ENCODE peak calls at places on chromosomes 1 and 21, in four cellular contexts. D is IMR-90, P is AG09309, L is fibroblast of lung. O is an unnamed sample.

GRCh38 chr1:151816964-151817730 is 11.9 kb upstream of the LINGO4 start:
- DNase-seq in P (no peak), D (no peak), L (no peak), O (no peak)

GRCh38 chr1:225962440-225962975 is 21.5 kb upstream of the LEFTY2 start:
- DNase-seq in P (no peak), L (no peak), D (no peak), O (peak)

GRCh38 chr1:150259758-150260669 is 2.4 kb downstream of the CA14 start:
- DNase-seq in L (peak), P (no peak), D (no peak), O (no peak)

GRCh38 chr1:176208034-176208433 is 948 bp upstream of the COP1 start:
- DNase-seq in L (no peak), P (no peak), D (no peak), O (no peak)

GRCh38 chr1:105138445-105138821 is 1388.7 kb downstream of the AMY1C start:
- DNase-seq in D (no peak), P (no peak), L (no peak), O (no peak)

GRCh38 chr1:26429741-26430140 is 2.4 kb upstream of the DHDDS start:
- DNase-seq in D (no peak), L (no peak), P (no peak), O (no peak)

GRCh38 chr21:42513151-42513984 is at the start of gene SLC37A1:
- DNase-seq in P (no peak), D (no peak), L (peak), O (peak)

GRCh38 chr1:238139713-238140112 is 249.0 kb upstream of the ZP4 start:
- DNase-seq in L (peak), P (no peak), D (no peak), O (no peak)

GRCh38 chr21:39087238-39087975 is 95.8 kb downstream of the PSMG1 start:
- DNase-seq in L (peak), D (no peak), P (no peak), O (no peak)

GRCh38 chr1:37997256-37998088 is 7.7 kb upstream of the SF3A3 start:
- DNase-seq in L (no peak), P (no peak), D (no peak), O (no peak)

GRCh38 chr1:229671310-229671709 is 45.3 kb downstream of the URB2 start:
- DNase-seq in D (no peak), P (no peak), L (no peak), O (no peak)

GRCh38 chr1:62508187-62508758 is 71.4 kb downstream of the USP1 start:
- DNase-seq in D (peak), P (peak), L (peak), O (no peak)

GRCh38 chr1:185245466-185245865 is 71.6 kb downstream of the IVNS1ABP start:
- DNase-seq in L (peak), P (peak), D (no peak), O (no peak)

GRCh38 chr21:15552914-15553491 is 176.8 kb upstream of the USP25 start:
- DNase-seq in L (peak), D (peak), P (no peak), O (no peak)

GRCh38 chr1:234515411-234515810 is 36.4 kb upstream of the TARBP1 start:
- DNase-seq in L (peak), D (peak), P (no peak), O (no peak)

GRCh38 chr1:221778535-221779142 is 36.8 kb upstream of the DUSP10 start:
- DNase-seq in D (no peak), P (no peak), L (no peak), O (no peak)

GRCh38 chr1:1228596-1229321 is 3.0 kb downstream of the SDF4 start:
- DNase-seq in D (no peak), L (no peak), P (no peak), O (no peak)

GRCh38 chr1:200880212-200880611 is 7.4 kb downstream of the GPR25 start:
- DNase-seq in D (no peak), L (no peak), P (no peak), O (no peak)

GRCh38 chr1:64474639-64475038 is 4.7 kb downstream of the CACHD1 start:
- DNase-seq in D (no peak), L (peak), P (no peak), O (no peak)

GRCh38 chr1:196462101-196462500 is 146.1 kb downstream of the KCNT2 start:
- DNase-seq in P (no peak), L (no peak), D (peak), O (no peak)

GRCh38 chr21:17818158-17819113 is 720 bp downstream of the C21orf91 start:
- DNase-seq in P (no peak), D (peak), L (peak), O (peak)

GRCh38 chr1:225474986-225475820 is 47.4 kb upstream of the LBR start:
- DNase-seq in D (peak), P (no peak), L (peak), O (peak)

GRCh38 chr1:207459008-207459407 is 4.9 kb downstream of the CR2 start:
- DNase-seq in L (no peak), P (no peak), D (no peak), O (no peak)

GRCh38 chr1:222060247-222060851 is 318.5 kb upstream of the DUSP10 start:
- DNase-seq in P (no peak), L (no peak), D (no peak), O (no peak)

GRCh38 chr1:67650061-67650460 is 34.9 kb upstream of the GADD45A start:
- DNase-seq in D (peak), P (no peak), L (no peak), O (no peak)

GRCh38 chr1:232682248-232682647 is 52.3 kb upstream of the SIPA1L2 start:
- DNase-seq in D (no peak), P (no peak), L (peak), O (no peak)

GRCh38 chr1:232422901-232423300 is 207.0 kb downstream of the SIPA1L2 start:
- DNase-seq in L (no peak), D (peak), P (no peak), O (no peak)

O was measured in activated T-helper 1 cell treated with anti-CD3 and anti-CD28 coated beads, Interleukin-2, amount 50 U/mL, for 16 hours.